ENCODE peak calls at places on chromosome X, in six cellular contexts. B, H, F, Z, A and T are unnamed samples.
A peak's percentile ranks its signal among the peaks of the same experiment; 100 is the strongest.

GRCh38 chrX:67759018-67759417 is 215.2 kb downstream of the AR start:
- DNase-seq in B (no peak), H (no peak), F (no peak), Z (no peak), A (no peak), T (no peak)

GRCh38 chrX:71514367-71515038 is 18.4 kb upstream of the OGT start:
- DNase-seq in B (peak; percentile 88), H (no peak), F (no peak), Z (no peak), A (no peak), T (no peak)

GRCh38 chrX:38985375-38985774 is 184.1 kb downstream of the MID1IP1 start:
- DNase-seq in B (peak; percentile 39), H (peak; percentile 62), F (no peak), Z (peak; percentile 1), A (no peak), T (no peak)

GRCh38 chrX:10025742-10026493 is 58.8 kb downstream of the CLDN34 start:
- DNase-seq in B (no peak), H (no peak), F (no peak), Z (no peak), A (no peak), T (no peak)

GRCh38 chrX:119602701-119603255 is 3.4 kb downstream of the NKRF start:
- DNase-seq in B (no peak), H (no peak), F (no peak), Z (no peak), A (no peak), T (no peak)

GRCh38 chrX:74924449-74925209 is 623 bp downstream of the NEXMIF start:
- DNase-seq in B (peak; percentile 69), H (peak; percentile 76), F (peak; percentile 16), Z (peak; percentile 2), A (no peak), T (no peak)

GRCh38 chrX:55041514-55041913 is 10.7 kb upstream of the ALAS2 start:
- DNase-seq in B (no peak), H (no peak), F (no peak), Z (no peak), A (no peak), T (no peak)

GRCh38 chrX:106897259-106897658 is 5.9 kb downstream of the RIPPLY1 start:
- DNase-seq in B (no peak), H (no peak), F (no peak), Z (peak; percentile 40), A (no peak), T (no peak)

GRCh38 chrX:24426921-24427746 is 38.0 kb upstream of the PDK3 start:
- DNase-seq in B (no peak), H (no peak), F (no peak), Z (no peak), A (no peak), T (no peak)

GRCh38 chrX:56802921-56803848 is 74.1 kb downstream of the NBDY start:
- DNase-seq in B (peak; percentile 74), H (peak; percentile 47), F (peak; percentile 30), Z (no peak), A (peak; percentile 36), T (no peak)

GRCh38 chrX:154458116-154458953 is at the start of gene PLXNA3:
- DNase-seq in B (peak; percentile 77), H (peak; percentile 94), F (peak; percentile 54), Z (peak; percentile 29), A (no peak), T (no peak)

GRCh38 chrX:16869393-16870094 is 618 bp downstream of the RBBP7 start:
- DNase-seq in B (peak; percentile 78), H (peak; percentile 88), F (no peak), Z (peak; percentile 42), A (no peak), T (no peak)

GRCh38 chrX:28542791-28543190 is 44.5 kb upstream of the IL1RAPL1 start:
- DNase-seq in B (no peak), H (no peak), F (no peak), Z (no peak), A (no peak), T (no peak)

GRCh38 chrX:4382273-4382672 is 668.8 kb upstream of the PRKX start:
- DNase-seq in B (no peak), H (no peak), F (no peak), Z (no peak), A (peak; percentile 13), T (peak; percentile 59)

GRCh38 chrX:437636-438390 is 51.1 kb upstream of the PPP2R3B start:
- DNase-seq in B (no peak), H (peak; percentile 56), F (no peak), Z (no peak), A (no peak), T (no peak)

GRCh38 chrX:16992902-16993301 is 46.4 kb downstream of the REPS2 start:
- DNase-seq in B (no peak), H (no peak), F (no peak), Z (no peak), A (no peak), T (no peak)

GRCh38 chrX:47311857-47312774 is 58.3 kb upstream of the ZNF157 start:
- DNase-seq in B (peak; percentile 75), H (peak; percentile 39), F (peak; percentile 17), Z (peak; percentile 50), A (no peak), T (no peak)

GRCh38 chrX:70452143-70452733 is 7.6 kb downstream of the DLG3 start:
- DNase-seq in B (peak; percentile 63), H (peak; percentile 78), F (peak; percentile 36), Z (peak; percentile 54), A (no peak), T (no peak)

GRCh38 chrX:45623266-45623665 is 422.6 kb upstream of the DIPK2B start:
- DNase-seq in B (no peak), H (no peak), F (no peak), Z (peak; percentile 87), A (no peak), T (no peak)

GRCh38 chrX:70481871-70482270 is 37.2 kb downstream of the DLG3 start:
- DNase-seq in B (no peak), H (no peak), F (no peak), Z (no peak), A (no peak), T (no peak)

GRCh38 chrX:19721726-19722370 is 165.6 kb downstream of the SH3KBP1 start:
- DNase-seq in B (no peak), H (no peak), F (no peak), Z (no peak), A (no peak), T (no peak)

GRCh38 chrX:314781-315595 is 3.6 kb downstream of the GTPBP6 start:
- DNase-seq in B (no peak), H (no peak), F (no peak), Z (no peak), A (no peak), T (no peak)

GRCh38 chrX:150236304-150236703 is 126.8 kb upstream of the MAMLD1 start:
- DNase-seq in B (no peak), H (no peak), F (no peak), Z (peak; percentile 42), A (no peak), T (no peak)

GRCh38 chrX:155314260-155314659 is 20.2 kb downstream of the CLIC2 start:
- DNase-seq in B (no peak), H (no peak), F (no peak), Z (no peak), A (no peak), T (no peak)

GRCh38 chrX:39672405-39672804 is 425.4 kb downstream of the BCOR start:
- DNase-seq in B (no peak), H (no peak), F (no peak), Z (no peak), A (no peak), T (no peak)

GRCh38 chrX:136219893-136220292 is 31.3 kb downstream of the MAP7D3 start:
- DNase-seq in B (no peak), H (no peak), F (no peak), Z (no peak), A (no peak), T (no peak)

GRCh38 chrX:139506318-139506717 is 24.2 kb upstream of the F9 start:
- DNase-seq in B (peak; percentile 6), H (no peak), F (no peak), Z (no peak), A (no peak), T (no peak)